ENCODE peak calls at places on chromosomes 6 and 20, in four cellular contexts. M is T-cell; K is lung; F is stimulated activated CD4-positive, alpha-beta T cell treated with anti-CD3 and anti-CD28 coated beads, Interleukin-1b, Interleukin-23, amount 100 ng/mL, for 1 hour. O is an unnamed sample.

GRCh38 chr6:128757961-128758360 is 125.0 kb upstream of the LAMA2 start:
- DNase-seq in F (no peak), K (no peak), M (no peak), O (no peak)

GRCh38 chr6:3405679-3406078 is 51.2 kb downstream of the SLC22A23 start:
- DNase-seq in K (no peak), M (no peak), F (no peak), O (no peak)

GRCh38 chr20:63587781-63588591 is 13.9 kb upstream of the HELZ2 start:
- DNase-seq in F (no peak), M (no peak), K (no peak), O (no peak)

GRCh38 chr6:109093732-109094131 is 914 bp downstream of the SESN1 start:
- DNase-seq in K (no peak), M (no peak), F (no peak), O (no peak)

GRCh38 chr6:16482702-16483314 is 244.4 kb downstream of the GMPR start:
- DNase-seq in M (no peak), K (no peak), F (no peak), O (no peak)

GRCh38 chr6:143270026-143270425 is 180.5 kb downstream of the ADAT2 start:
- DNase-seq in K (no peak), F (no peak), M (no peak), O (no peak)

GRCh38 chr6:14876778-14877613 is 368.9 kb upstream of the JARID2 start:
- DNase-seq in M (no peak), F (no peak), K (no peak), O (peak)

GRCh38 chr20:49426873-49427272 is 55.6 kb downstream of the KCNB1 start:
- DNase-seq in F (no peak), M (no peak), K (no peak), O (no peak)

GRCh38 chr20:63253438-63254236 is 626 bp downstream of the NKAIN4 start:
- DNase-seq in M (no peak), F (no peak), K (no peak), O (no peak)

GRCh38 chr6:142943746-142944125 is 1.2 kb downstream of the HIVEP2 start:
- DNase-seq in M (peak), F (no peak), K (no peak), O (peak)

GRCh38 chr6:132354517-132355167 is 46.6 kb downstream of the MOXD1 start:
- DNase-seq in F (no peak), M (peak), K (no peak), O (peak)

GRCh38 chr6:26331809-26332226 is 33.2 kb upstream of the BTN3A2 start:
- DNase-seq in M (peak), K (no peak), F (no peak), O (no peak)

GRCh38 chr6:5215181-5215580 is 45.6 kb downstream of the LYRM4 start:
- DNase-seq in F (no peak), M (no peak), K (no peak), O (no peak)

GRCh38 chr6:160934157-160934556 is 57.4 kb upstream of the MAP3K4 start:
- DNase-seq in F (no peak), M (no peak), K (no peak), O (no peak)

GRCh38 chr20:8490076-8490830 is 358.2 kb downstream of the PLCB1 start:
- DNase-seq in M (no peak), F (no peak), K (no peak), O (no peak)

GRCh38 chr20:48019940-48020339 is 234.7 kb upstream of the SULF2 start:
- DNase-seq in K (no peak), F (no peak), M (no peak), O (no peak)

GRCh38 chr6:110683236-110683635 is 132.0 kb downstream of the CDK19 start:
- DNase-seq in M (no peak), F (no peak), K (no peak), O (no peak)

GRCh38 chr6:148464319-148465010 is 121.8 kb downstream of the SASH1 start:
- DNase-seq in K (peak), F (peak), M (peak), O (peak)

GRCh38 chr20:12941025-12941424 is 67.7 kb upstream of the SPTLC3 start:
- DNase-seq in K (no peak), M (no peak), F (no peak), O (no peak)

GRCh38 chr6:50091641-50092040 is 41.9 kb upstream of the DEFB112 start:
- DNase-seq in F (no peak), K (no peak), M (no peak), O (no peak)

GRCh38 chr6:66421570-66421969 is 714.5 kb upstream of the EYS start:
- DNase-seq in M (no peak), F (no peak), K (no peak), O (no peak)

GRCh38 chr20:63858393-63859165 is 2.7 kb upstream of the ABHD16B start:
- DNase-seq in M (no peak), F (no peak), K (no peak), O (no peak)

GRCh38 chr6:135180458-135181332 is at the start of gene MYB:
- DNase-seq in K (peak), M (peak), F (peak), O (peak)

GRCh38 chr20:36101201-36101600 is 53.3 kb upstream of the EPB41L1 start:
- DNase-seq in F (no peak), K (no peak), M (no peak), O (no peak)

GRCh38 chr6:123804771-123805540 is 1.3 kb downstream of the NKAIN2 start:
- DNase-seq in M (no peak), F (no peak), K (no peak), O (no peak)

GRCh38 chr20:47304287-47304686 is 52.2 kb downstream of the ZMYND8 start:
- DNase-seq in F (no peak), K (no peak), M (no peak), O (no peak)

GRCh38 chr20:37925265-37926165 is 22.6 kb downstream of the VSTM2L start:
- DNase-seq in M (no peak), F (no peak), K (no peak), O (no peak)

GRCh38 chr6:13767121-13767794 is 47.1 kb downstream of the MCUR1 start:
- DNase-seq in F (no peak), M (peak), K (no peak), O (no peak)

GRCh38 chr20:58921564-58921963 is 59.5 kb upstream of the NELFCD start:
- DNase-seq in M (no peak), K (no peak), F (no peak), O (no peak)

GRCh38 chr20:19886666-19887288 is 128.7 kb downstream of the RIN2 start:
- DNase-seq in F (no peak), M (no peak), K (no peak), O (no peak)

GRCh38 chr6:139960676-139961075 is 586.2 kb upstream of the CITED2 start:
- DNase-seq in K (no peak), M (no peak), F (no peak), O (no peak)

GRCh38 chr6:119348308-119349040 is 1.1 kb downstream of the MAN1A1 start:
- DNase-seq in F (no peak), K (no peak), M (peak), O (peak)

GRCh38 chr20:37687478-37687805 is 6.4 kb upstream of the CTNNBL1 start:
- DNase-seq in K (no peak), F (no peak), M (no peak), O (no peak)